ENCODE peak calls at places on chromosomes 7 and 10, in five cellular contexts. One of them, this sample, is unnamed.

GRCh38 chr10:80137031-80137712 is 4.6 kb downstream of the PLAC9 start:
- DNase-seq in CD4-positive, alpha-beta memory T cell: no peak
- DNase-seq in kidney epithelial cell: no peak
- DNase-seq in pancreas: no peak
- DNase-seq in stomach: no peak
- DNase-seq in this sample: no peak

GRCh38 chr10:93461807-93462178 is 20.3 kb downstream of the MYOF start:
- DNase-seq in CD4-positive, alpha-beta memory T cell: no peak
- DNase-seq in kidney epithelial cell: peak; percentile 96
- DNase-seq in pancreas: no peak
- DNase-seq in stomach: peak; percentile 48
- DNase-seq in this sample: no peak

GRCh38 chr10:120833222-120833928 is 17.8 kb upstream of the WDR11 start:
- DNase-seq in CD4-positive, alpha-beta memory T cell: no peak
- DNase-seq in kidney epithelial cell: no peak
- DNase-seq in pancreas: no peak
- DNase-seq in stomach: no peak
- DNase-seq in this sample: no peak

GRCh38 chr7:105219771-105220160 is 169.0 kb downstream of the SRPK2 start:
- DNase-seq in CD4-positive, alpha-beta memory T cell: no peak
- DNase-seq in kidney epithelial cell: peak; percentile 49
- DNase-seq in pancreas: no peak
- DNase-seq in stomach: no peak
- DNase-seq in this sample: no peak

GRCh38 chr7:43666938-43667337 is 62.4 kb downstream of the COA1 start:
- DNase-seq in CD4-positive, alpha-beta memory T cell: no peak
- DNase-seq in kidney epithelial cell: no peak
- DNase-seq in pancreas: no peak
- DNase-seq in stomach: no peak
- DNase-seq in this sample: no peak

GRCh38 chr7:101625076-101625914 is 3.8 kb downstream of the MYL10 start:
- DNase-seq in CD4-positive, alpha-beta memory T cell: no peak
- DNase-seq in kidney epithelial cell: no peak
- DNase-seq in pancreas: no peak
- DNase-seq in stomach: no peak
- DNase-seq in this sample: no peak

GRCh38 chr7:69827140-69827919 is 229.1 kb downstream of the AUTS2 start:
- DNase-seq in CD4-positive, alpha-beta memory T cell: no peak
- DNase-seq in kidney epithelial cell: no peak
- DNase-seq in pancreas: no peak
- DNase-seq in stomach: no peak
- DNase-seq in this sample: no peak

GRCh38 chr10:90462761-90463160 is 395.1 kb downstream of the HTR7 start:
- DNase-seq in CD4-positive, alpha-beta memory T cell: no peak
- DNase-seq in kidney epithelial cell: no peak
- DNase-seq in pancreas: no peak
- DNase-seq in stomach: no peak
- DNase-seq in this sample: no peak

GRCh38 chr7:149449897-149450296 is 11.0 kb downstream of the ZNF777 start:
- DNase-seq in CD4-positive, alpha-beta memory T cell: no peak
- DNase-seq in kidney epithelial cell: no peak
- DNase-seq in pancreas: no peak
- DNase-seq in stomach: no peak
- DNase-seq in this sample: no peak

GRCh38 chr7:90288154-90288553 is 33.0 kb downstream of the FAM237B start:
- DNase-seq in CD4-positive, alpha-beta memory T cell: no peak
- DNase-seq in kidney epithelial cell: no peak
- DNase-seq in pancreas: no peak
- DNase-seq in stomach: no peak
- DNase-seq in this sample: no peak

GRCh38 chr10:74164641-74165529 is 13.9 kb downstream of the ADK start:
- DNase-seq in CD4-positive, alpha-beta memory T cell: no peak
- DNase-seq in kidney epithelial cell: no peak
- DNase-seq in pancreas: no peak
- DNase-seq in stomach: no peak
- DNase-seq in this sample: no peak

GRCh38 chr10:110172155-110172554 is 35.2 kb upstream of the MXI1 start:
- DNase-seq in CD4-positive, alpha-beta memory T cell: no peak
- DNase-seq in kidney epithelial cell: no peak
- DNase-seq in pancreas: no peak
- DNase-seq in stomach: no peak
- DNase-seq in this sample: no peak

GRCh38 chr10:3740157-3740871 is 44.7 kb downstream of the KLF6 start:
- DNase-seq in CD4-positive, alpha-beta memory T cell: no peak
- DNase-seq in kidney epithelial cell: peak; percentile 94
- DNase-seq in pancreas: no peak
- DNase-seq in stomach: no peak
- DNase-seq in this sample: no peak

GRCh38 chr7:142523821-142524460 is 225.3 kb upstream of the PRSS1 start:
- DNase-seq in CD4-positive, alpha-beta memory T cell: no peak
- DNase-seq in kidney epithelial cell: no peak
- DNase-seq in pancreas: no peak
- DNase-seq in stomach: no peak
- DNase-seq in this sample: no peak

GRCh38 chr7:39686261-39686924 is 63.0 kb downstream of the RALA start:
- DNase-seq in CD4-positive, alpha-beta memory T cell: no peak
- DNase-seq in kidney epithelial cell: no peak
- DNase-seq in pancreas: no peak
- DNase-seq in stomach: no peak
- DNase-seq in this sample: peak; percentile 59

GRCh38 chr7:137655804-137656203 is 191.0 kb downstream of the DGKI start:
- DNase-seq in CD4-positive, alpha-beta memory T cell: no peak
- DNase-seq in kidney epithelial cell: no peak
- DNase-seq in pancreas: no peak
- DNase-seq in stomach: no peak
- DNase-seq in this sample: no peak

GRCh38 chr7:81929386-81929785 is 159.5 kb upstream of the HGF start:
- DNase-seq in CD4-positive, alpha-beta memory T cell: no peak
- DNase-seq in kidney epithelial cell: no peak
- DNase-seq in pancreas: no peak
- DNase-seq in stomach: no peak
- DNase-seq in this sample: no peak

GRCh38 chr10:69409968-69410367 is 6.8 kb downstream of the TACR2 start:
- DNase-seq in CD4-positive, alpha-beta memory T cell: no peak
- DNase-seq in kidney epithelial cell: no peak
- DNase-seq in pancreas: no peak
- DNase-seq in stomach: no peak
- DNase-seq in this sample: no peak

GRCh38 chr7:127592550-127592949 is 986 bp upstream of the FSCN3 start:
- DNase-seq in CD4-positive, alpha-beta memory T cell: no peak
- DNase-seq in kidney epithelial cell: no peak
- DNase-seq in pancreas: no peak
- DNase-seq in stomach: no peak
- DNase-seq in this sample: no peak

GRCh38 chr7:5396542-5396941 is 27.1 kb downstream of the TNRC18 start:
- DNase-seq in CD4-positive, alpha-beta memory T cell: peak; percentile 62
- DNase-seq in kidney epithelial cell: no peak
- DNase-seq in pancreas: no peak
- DNase-seq in stomach: peak; percentile 52
- DNase-seq in this sample: peak; percentile 61

GRCh38 chr7:101707587-101707986 is 78.5 kb upstream of the MYL10 start:
- DNase-seq in CD4-positive, alpha-beta memory T cell: no peak
- DNase-seq in kidney epithelial cell: no peak
- DNase-seq in pancreas: no peak
- DNase-seq in stomach: peak; percentile 37
- DNase-seq in this sample: no peak

GRCh38 chr7:68276725-68277124 is 1280.1 kb downstream of the TYW1 start:
- DNase-seq in CD4-positive, alpha-beta memory T cell: no peak
- DNase-seq in kidney epithelial cell: no peak
- DNase-seq in pancreas: no peak
- DNase-seq in stomach: no peak
- DNase-seq in this sample: no peak

GRCh38 chr10:17062493-17063487 is 66.8 kb downstream of the CUBN start:
- DNase-seq in CD4-positive, alpha-beta memory T cell: no peak
- DNase-seq in kidney epithelial cell: peak; percentile 96
- DNase-seq in pancreas: peak; percentile 55
- DNase-seq in stomach: no peak
- DNase-seq in this sample: no peak

GRCh38 chr10:16770141-16770540 is 47.1 kb downstream of the RSU1 start:
- DNase-seq in CD4-positive, alpha-beta memory T cell: no peak
- DNase-seq in kidney epithelial cell: no peak
- DNase-seq in pancreas: no peak
- DNase-seq in stomach: no peak
- DNase-seq in this sample: no peak

GRCh38 chr7:155808551-155809331 is 3.5 kb downstream of the SHH start:
- DNase-seq in CD4-positive, alpha-beta memory T cell: no peak
- DNase-seq in kidney epithelial cell: no peak
- DNase-seq in pancreas: peak; percentile 63
- DNase-seq in stomach: peak; percentile 67
- DNase-seq in this sample: no peak

DNA sequence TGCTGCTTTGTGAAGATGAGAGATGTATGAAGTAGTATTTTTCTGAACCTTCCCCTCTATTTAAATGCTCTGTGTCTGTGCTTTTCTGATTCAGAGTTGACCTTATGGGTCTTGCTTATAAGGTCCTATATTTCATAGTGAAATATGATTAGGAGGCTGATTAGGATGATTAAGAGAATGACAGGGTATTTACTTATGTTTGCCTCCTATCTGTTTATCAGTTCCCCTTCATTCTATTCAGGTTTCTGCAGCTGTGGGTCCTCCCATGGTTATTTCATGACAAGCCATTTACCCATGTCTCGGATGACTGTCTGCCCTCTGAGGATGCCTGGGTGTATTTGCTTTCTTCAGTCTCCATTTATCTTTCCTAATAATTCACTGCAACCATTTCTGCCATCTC is 16.9 kb downstream of the RPA3 start:
- DNase-seq in CD4-positive, alpha-beta memory T cell: no peak
- DNase-seq in kidney epithelial cell: no peak
- DNase-seq in pancreas: no peak
- DNase-seq in stomach: no peak
- DNase-seq in this sample: no peak
- H3K36me3 ChIP-seq in CD4-positive, alpha-beta memory T cell: no peaks in the 10 kb centered on the region
- H3K36me3 ChIP-seq in kidney epithelial cell: no peaks in the 10 kb centered on the region
- H3K36me3 ChIP-seq in pancreas: no peaks in the 10 kb centered on the region
- H3K36me3 ChIP-seq in stomach: no peaks in the 10 kb centered on the region
- H3K36me3 ChIP-seq in this sample: no peaks in the 10 kb centered on the region

DNA sequence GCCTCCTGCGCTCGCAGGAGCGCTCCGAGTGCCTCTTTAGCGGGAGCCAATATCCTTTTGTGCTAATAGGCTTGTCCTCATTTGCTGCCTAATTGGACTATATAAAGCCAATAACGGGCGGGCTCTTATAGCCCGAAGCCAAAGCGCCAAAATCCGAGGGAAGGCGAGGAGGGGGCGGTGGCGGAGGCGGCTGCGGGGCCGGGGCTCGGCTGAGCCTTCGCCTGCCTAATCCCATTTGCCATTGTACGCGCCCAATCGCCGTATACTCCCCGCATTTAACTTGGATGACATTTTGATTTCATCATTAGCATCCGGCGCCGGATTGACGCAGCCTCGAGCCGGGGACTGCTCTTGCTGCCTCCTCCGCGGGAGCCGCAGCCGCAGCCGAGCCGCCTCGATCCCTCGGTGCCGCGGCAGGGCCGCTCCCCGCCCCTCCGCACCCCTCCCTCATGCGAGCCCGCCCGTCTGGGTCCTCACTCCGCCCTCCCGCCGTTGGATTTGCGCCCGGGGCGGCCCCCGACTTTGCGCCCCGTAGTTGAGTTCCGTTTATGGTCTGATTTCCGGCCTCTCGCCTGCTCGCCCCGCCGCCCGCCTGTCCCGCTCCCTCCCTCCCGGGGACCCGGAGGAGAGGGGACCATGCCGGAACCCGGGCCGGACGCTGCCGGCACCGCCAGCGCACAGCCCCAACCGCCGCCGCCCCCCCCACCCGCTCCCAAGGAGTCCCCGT is at the start of gene HMX3:
- DNase-seq in CD4-positive, alpha-beta memory T cell: peak; percentile 52
- DNase-seq in kidney epithelial cell: no peak
- DNase-seq in pancreas: no peak
- DNase-seq in stomach: no peak
- DNase-seq in this sample: peak; percentile 91
- H3K27me3 ChIP-seq in CD4-positive, alpha-beta memory T cell: peaks cover 60% of the 10 kb centered on the region
- H3K27me3 ChIP-seq in kidney epithelial cell: peaks cover 92% of the 10 kb centered on the region
- H3K27me3 ChIP-seq in pancreas: peaks cover 11% of the 10 kb centered on the region
- H3K27me3 ChIP-seq in stomach: peaks cover 62% of the 10 kb centered on the region
- H3K27me3 ChIP-seq in this sample: no peaks in the 10 kb centered on the region

GRCh38 chr10:72338180-72338579 is 16.5 kb downstream of the DNAJB12 start:
- DNase-seq in CD4-positive, alpha-beta memory T cell: no peak
- DNase-seq in kidney epithelial cell: no peak
- DNase-seq in pancreas: no peak
- DNase-seq in stomach: no peak
- DNase-seq in this sample: no peak
- H3K36me3 ChIP-seq in CD4-positive, alpha-beta memory T cell: peaks cover 32% of the 10 kb centered on the region
- H3K36me3 ChIP-seq in kidney epithelial cell: peaks cover 2% of the 10 kb centered on the region
- H3K36me3 ChIP-seq in pancreas: peaks cover 22% of the 10 kb centered on the region
- H3K36me3 ChIP-seq in stomach: peaks cover 49% of the 10 kb centered on the region
- H3K36me3 ChIP-seq in this sample: peaks cover 41% of the 10 kb centered on the region

GRCh38 chr10:8039323-8039922 is 15.1 kb upstream of the GATA3 start:
- DNase-seq in CD4-positive, alpha-beta memory T cell: peak; percentile 33
- DNase-seq in kidney epithelial cell: no peak
- DNase-seq in pancreas: no peak
- DNase-seq in stomach: no peak
- DNase-seq in this sample: no peak
- H3K27me3 ChIP-seq in CD4-positive, alpha-beta memory T cell: peaks cover 90% of the 10 kb centered on the region
- H3K27me3 ChIP-seq in kidney epithelial cell: peaks cover 91% of the 10 kb centered on the region
- H3K27me3 ChIP-seq in pancreas: peaks cover 5% of the 10 kb centered on the region
- H3K27me3 ChIP-seq in stomach: peaks cover 53% of the 10 kb centered on the region
- H3K27me3 ChIP-seq in this sample: peaks cover 4% of the 10 kb centered on the region